ENCODE peak calls at places on chromosomes 2 and 18, in seven cellular contexts. C is mesendoderm, Y is IMR-90, V is H9, O is neuronal stem cell, L is mesenchymal stem cell, Q is H1. Z is an unnamed sample.

GRCh38 chr2:191280304-191280703 is 35.1 kb downstream of the MYO1B start:
- DNase-seq in O (peak), Q (no peak), L (no peak), Y (no peak), C (peak), V (peak), Z (peak)

GRCh38 chr18:27413495-27414401 is 228.6 kb upstream of the CHST9 start:
- DNase-seq in L (peak), O (no peak), Y (no peak), C (no peak), V (no peak), Q (no peak), Z (peak)

GRCh38 chr2:161063074-161063945 is 96.9 kb upstream of the TANK start:
- DNase-seq in Y (peak), V (peak), Q (peak), O (peak), C (peak), L (peak), Z (peak)

GRCh38 chr2:8219631-8220393 is 462.0 kb upstream of the ID2 start:
- DNase-seq in O (no peak), Y (no peak), L (no peak), V (no peak), C (no peak), Q (no peak), Z (no peak)

GRCh38 chr2:49972699-49973098 is 818.4 kb upstream of the FSHR start:
- DNase-seq in C (peak), Y (no peak), Q (no peak), L (no peak), V (peak), O (peak), Z (no peak)

GRCh38 chr2:128835342-128835855 is 516.7 kb upstream of the HS6ST1 start:
- DNase-seq in Y (no peak), V (no peak), O (no peak), C (no peak), L (no peak), Q (no peak), Z (no peak)

GRCh38 chr2:182482511-182482910 is 55.7 kb upstream of the PDE1A start:
- DNase-seq in V (no peak), Q (no peak), O (no peak), Y (no peak), L (no peak), C (peak), Z (peak)

GRCh38 chr18:59502222-59502898 is 143.3 kb upstream of the LMAN1 start:
- DNase-seq in O (no peak), Q (no peak), L (peak), C (no peak), Y (peak), V (no peak), Z (no peak)

GRCh38 chr2:200314976-200315567 is 8.6 kb downstream of the SPATS2L start:
- DNase-seq in V (no peak), Q (no peak), L (no peak), C (no peak), Y (no peak), O (no peak), Z (no peak)

GRCh38 chr2:196840171-196840570 is 31.0 kb upstream of the C2orf66 start:
- DNase-seq in Q (no peak), C (no peak), Y (no peak), L (no peak), V (no peak), O (no peak), Z (peak)

GRCh38 chr2:9163306-9164111 is 43.1 kb upstream of the ASAP2 start:
- DNase-seq in Q (no peak), V (no peak), O (no peak), C (no peak), L (no peak), Y (peak), Z (no peak)

GRCh38 chr2:14654733-14655346 is 22.3 kb downstream of the LRATD1 start:
- DNase-seq in Y (no peak), Q (no peak), C (no peak), O (no peak), L (no peak), V (no peak), Z (no peak)

GRCh38 chr2:210399440-210400041 is 77.0 kb downstream of the LANCL1 start:
- DNase-seq in V (no peak), C (no peak), L (peak), O (no peak), Y (peak), Q (no peak), Z (no peak)

GRCh38 chr2:240747256-240747655 is 55.6 kb downstream of the AQP12A start:
- DNase-seq in Y (no peak), Q (no peak), L (no peak), V (no peak), C (no peak), O (no peak), Z (no peak)

GRCh38 chr2:89842180-89842908 is 1150.9 kb downstream of the RPIA start:
- DNase-seq in Y (no peak), V (no peak), Q (no peak), O (no peak), L (no peak), C (no peak), Z (no peak)

GRCh38 chr18:46536215-46536874 is 120.7 kb downstream of the LOXHD1 start:
- DNase-seq in Q (no peak), L (no peak), C (peak), O (no peak), Y (no peak), V (no peak), Z (no peak)

GRCh38 chr2:101558740-101559508 is 84.0 kb upstream of the RFX8 start:
- DNase-seq in C (no peak), V (no peak), L (peak), Y (peak), O (no peak), Q (no peak), Z (no peak)

GRCh38 chr18:76956648-76957047 is 134.3 kb downstream of the ZNF236 start:
- DNase-seq in L (no peak), Y (no peak), O (no peak), Q (no peak), V (no peak), C (no peak), Z (peak)

GRCh38 chr2:30236591-30237245 is 5.4 kb downstream of the LBH start:
- DNase-seq in Y (no peak), C (no peak), V (peak), L (no peak), Q (no peak), O (no peak), Z (no peak)

GRCh38 chr2:30237346-30238142 is 6.2 kb downstream of the LBH start:
- DNase-seq in Q (no peak), L (no peak), V (peak), C (no peak), O (no peak), Y (no peak), Z (no peak)

GRCh38 chr2:30240162-30240696 is 8.9 kb downstream of the LBH start:
- DNase-seq in Q (no peak), V (no peak), C (no peak), Y (no peak), O (no peak), L (no peak), Z (no peak)

GRCh38 chr2:30239308-30240161 is 8.2 kb downstream of the LBH start:
- DNase-seq in C (peak), O (peak), Y (peak), V (peak), L (peak), Q (peak), Z (peak)

DNA sequence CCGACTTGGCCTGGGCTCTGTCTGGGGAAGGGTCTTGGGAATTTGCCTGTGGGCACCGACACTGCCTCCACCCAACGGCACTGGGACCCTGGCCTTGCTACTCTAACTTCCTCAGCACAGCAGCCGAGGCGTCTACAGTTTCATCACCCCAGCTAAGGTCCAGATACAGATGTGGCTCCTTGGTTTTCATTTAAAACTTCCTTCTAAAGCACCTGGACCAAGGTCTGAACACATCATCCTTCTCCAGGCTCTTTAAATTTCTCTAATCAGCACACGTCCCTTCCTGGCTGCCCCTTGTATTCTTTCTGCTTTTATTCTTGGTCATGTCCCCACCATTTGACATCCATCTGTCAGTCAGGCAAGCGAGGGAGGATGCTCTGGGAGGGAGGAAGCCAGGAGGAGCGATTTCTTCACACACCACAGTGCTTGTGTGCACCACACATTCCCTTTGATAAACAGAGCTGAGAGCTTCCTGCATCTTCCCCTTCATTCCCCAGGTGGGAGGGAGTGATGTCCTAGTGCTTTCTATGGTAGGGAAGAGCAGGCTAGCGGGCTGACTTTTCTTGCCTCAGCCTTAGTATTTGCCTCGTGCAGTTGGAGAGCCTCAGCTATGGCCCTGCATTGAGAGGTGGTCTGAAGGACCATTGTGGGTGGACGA is 6.9 kb downstream of the LBH start:
- DNase-seq in C (peak), Q (no peak), Y (no peak), L (peak), V (peak), O (no peak), Z (no peak)
- H3K27ac ChIP-seq in C (no peak), Q (no peak), Y (peak), L (no peak), V (no peak), O (no peak), Z (no peak)

GRCh38 chr2:31213883-31214637 is 3.3 kb downstream of the CAPN14 start:
- DNase-seq in C (no peak), O (no peak), V (no peak), Y (no peak), Q (no peak), L (no peak), Z (no peak)
- H4K8ac ChIP-seq in C (no peak), O (no peak), V (no peak), Y (no peak), Q (no peak), L (no peak), Z (no peak)

GRCh38 chr2:575030-575727 is 102.0 kb downstream of the TMEM18 start:
- DNase-seq in V (no peak), Q (no peak), Y (no peak), L (no peak), O (no peak), C (no peak), Z (no peak)
- H3K27ac ChIP-seq in V (no peak), Q (no peak), Y (no peak), L (no peak), O (no peak), C (no peak), Z (no peak)

GRCh38 chr2:109736177-109736827 is 57.8 kb upstream of the RGPD5 start:
- DNase-seq in O (peak), Y (peak), V (peak), Q (no peak), C (peak), L (peak), Z (peak)
- H4K8ac ChIP-seq in O (no peak), Y (no peak), V (no peak), Q (no peak), C (peak), L (no peak), Z (no peak)

DNA sequence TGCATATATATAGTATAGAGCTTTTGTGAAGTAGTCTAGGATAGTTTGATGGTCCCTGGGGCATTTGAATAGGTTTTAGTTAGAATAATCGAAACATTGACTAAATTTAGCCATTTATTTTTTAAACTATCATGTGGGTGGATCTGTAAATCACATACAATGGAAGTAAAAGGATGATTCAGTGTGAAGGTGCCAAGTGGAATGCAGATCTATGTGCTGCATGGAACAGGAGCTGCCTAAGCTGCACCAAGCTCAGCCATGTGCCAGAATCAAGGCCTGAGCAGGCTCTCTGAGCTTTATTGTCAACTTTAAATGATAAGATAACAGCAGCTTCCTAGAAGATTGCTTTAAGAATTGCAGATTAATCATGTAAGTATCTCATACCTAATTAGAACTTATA is 1996.2 kb upstream of the PIK3C3 start:
- DNase-seq in L (no peak), V (no peak), O (no peak), Y (no peak), C (peak), Q (no peak), Z (no peak)
- H3K27ac ChIP-seq in L (no peak), V (no peak), O (no peak), Y (no peak), C (no peak), Q (no peak), Z (no peak)

GRCh38 chr2:175557810-175558377 is 376.4 kb upstream of the ATP5MC3 start:
- DNase-seq in Y (no peak), L (no peak), C (peak), V (no peak), O (no peak), Q (no peak), Z (peak)

GRCh38 chr2:175559613-175560012 is 378.1 kb upstream of the ATP5MC3 start:
- DNase-seq in Q (no peak), Y (no peak), V (no peak), L (no peak), O (no peak), C (no peak), Z (no peak)

DNA sequence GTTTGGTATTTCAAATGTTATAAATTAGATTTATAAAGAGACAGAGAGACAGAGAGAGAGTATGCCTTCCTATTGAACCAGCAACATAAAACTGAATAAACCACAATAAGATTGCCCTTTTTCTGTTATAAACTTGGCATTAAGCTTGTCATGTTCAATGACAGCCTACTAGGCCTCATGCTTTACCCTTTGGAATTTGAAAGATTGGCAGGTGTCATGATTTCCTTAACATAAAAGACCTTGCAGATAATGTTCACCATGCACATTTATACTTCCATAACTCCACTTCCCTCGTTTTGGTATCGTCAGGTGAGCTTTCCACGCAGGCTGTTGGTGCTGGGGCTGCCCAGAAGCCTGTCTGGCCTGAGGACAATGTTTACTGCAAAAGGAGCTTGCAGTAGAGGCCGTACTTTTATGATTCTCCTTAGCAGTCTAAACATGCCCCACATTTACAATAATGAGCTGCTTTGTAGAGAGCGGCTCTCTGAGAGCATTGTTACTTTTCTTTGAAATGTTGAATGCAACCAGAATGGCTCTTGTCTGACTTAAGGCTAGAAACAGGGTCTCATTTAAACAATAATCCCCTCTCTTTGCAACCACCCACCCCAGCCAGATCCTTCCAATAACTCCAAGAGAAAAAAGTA is 379.1 kb upstream of the ATP5MC3 start:
- DNase-seq in Q (no peak), V (no peak), Y (no peak), L (no peak), O (no peak), C (no peak), Z (no peak)
- H4K8ac ChIP-seq in Q (no peak), V (no peak), Y (no peak), L (no peak), O (no peak), C (no peak), Z (no peak)

GRCh38 chr2:85922210-85922609 is 33.4 kb upstream of the ST3GAL5 start:
- DNase-seq in Y (peak), Q (no peak), C (no peak), L (peak), O (no peak), V (no peak), Z (no peak)

GRCh38 chr2:85924522-85924921 is 35.7 kb upstream of the ST3GAL5 start:
- DNase-seq in C (peak), O (no peak), Q (no peak), Y (peak), L (peak), V (no peak), Z (no peak)

GRCh38 chr2:85921659-85922058 is 32.9 kb upstream of the ST3GAL5 start:
- DNase-seq in L (no peak), V (no peak), C (peak), Q (no peak), O (no peak), Y (no peak), Z (no peak)

GRCh38 chr2:85917887-85918795 is 29.4 kb upstream of the ST3GAL5 start:
- DNase-seq in O (no peak), Q (no peak), V (no peak), Y (no peak), L (no peak), C (no peak), Z (no peak)

DNA sequence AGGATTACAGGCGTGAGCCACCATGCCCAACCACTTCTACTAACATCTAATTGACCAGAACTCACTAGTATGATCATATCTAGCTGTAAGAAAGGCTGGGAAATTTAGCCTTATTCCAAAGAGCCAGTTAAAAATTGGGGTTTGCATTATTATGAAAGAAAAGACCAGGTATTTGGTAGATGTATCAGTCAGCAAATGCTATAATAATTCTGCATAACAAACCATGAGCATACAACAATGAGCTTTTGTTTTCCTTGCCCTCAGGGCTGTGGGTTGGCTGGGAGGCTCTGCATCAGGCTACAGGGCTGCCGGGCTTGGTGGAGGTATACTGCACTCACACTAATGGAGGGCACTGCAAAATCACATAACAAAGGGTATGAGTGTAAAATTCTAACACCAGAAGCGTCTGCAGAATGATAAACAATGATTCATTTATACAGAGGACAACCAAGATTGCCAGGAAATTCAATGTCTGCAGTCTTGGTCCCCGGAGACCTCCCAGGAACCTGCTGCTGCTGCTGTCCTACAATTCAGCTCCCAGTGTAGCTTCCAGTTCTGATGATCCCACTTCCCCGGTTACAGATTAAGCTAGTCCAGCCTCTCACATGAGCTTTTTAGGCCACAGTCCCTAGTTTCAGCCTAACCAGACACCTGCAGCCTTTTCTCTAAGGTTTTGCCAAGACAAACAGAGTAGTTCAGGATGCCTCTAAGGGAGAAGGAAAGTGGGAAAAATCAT is 32.2 kb upstream of the ST3GAL5 start:
- DNase-seq in Y (peak), C (peak), L (peak), O (no peak), Q (no peak), V (no peak), Z (no peak)
- H3K27ac ChIP-seq in Y (peak), C (peak), L (peak), O (no peak), Q (no peak), V (no peak), Z (no peak)

GRCh38 chr2:12334289-12335003 is 382.3 kb upstream of the TRIB2 start:
- DNase-seq in V (no peak), L (no peak), C (peak), O (no peak), Y (no peak), Q (no peak), Z (no peak)
- H4K8ac ChIP-seq in V (no peak), L (no peak), C (no peak), O (no peak), Y (no peak), Q (no peak), Z (no peak)

DNA sequence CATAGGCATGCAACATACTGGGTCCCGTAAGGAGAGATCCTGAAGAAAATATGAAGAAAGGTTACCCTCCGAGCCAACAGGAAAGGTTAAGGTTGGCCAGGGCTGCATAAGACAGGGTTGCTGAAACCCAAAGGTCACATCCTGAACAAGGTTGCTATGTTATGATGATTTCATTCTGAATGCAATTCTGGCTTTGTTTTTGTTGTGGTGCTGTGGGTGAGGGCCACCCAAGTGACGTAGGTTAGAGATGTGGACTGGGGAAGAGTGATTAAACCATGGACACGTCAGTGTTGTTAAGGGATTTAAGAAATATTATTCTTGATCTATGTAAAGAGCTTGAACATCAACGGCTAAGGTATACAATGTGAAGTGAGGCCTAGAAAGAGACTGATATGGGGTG is 60.0 kb downstream of the ZEB2 start:
- DNase-seq in Q (no peak), V (no peak), O (no peak), L (no peak), Y (peak), C (no peak), Z (peak)
- H3K27ac ChIP-seq in Q (no peak), V (no peak), O (no peak), L (no peak), Y (no peak), C (no peak), Z (no peak)